ENCODE peak calls at places on chromosomes 5 and 9, in five cellular contexts. One of them, this sample, is unnamed.

GRCh38 chr9:86135374-86135773 is 36.0 kb upstream of the GOLM1 start:
- DNase-seq in cardiac muscle cell: no peak
- DNase-seq in GM23338: no peak
- DNase-seq in adipocyte: no peak
- DNase-seq in aorta: no peak
- DNase-seq in this sample: no peak

GRCh38 chr9:78239506-78239905 is 3.6 kb downstream of the CEP78 start:
- DNase-seq in cardiac muscle cell: no peak
- DNase-seq in GM23338: peak
- DNase-seq in adipocyte: no peak
- DNase-seq in aorta: no peak
- DNase-seq in this sample: no peak

GRCh38 chr9:121945281-121945680 is 147.8 kb downstream of the TTLL11 start:
- DNase-seq in cardiac muscle cell: no peak
- DNase-seq in GM23338: no peak
- DNase-seq in adipocyte: no peak
- DNase-seq in aorta: no peak
- DNase-seq in this sample: no peak

GRCh38 chr5:45639038-45639437 is 57.1 kb downstream of the HCN1 start:
- DNase-seq in cardiac muscle cell: no peak
- DNase-seq in GM23338: peak
- DNase-seq in adipocyte: no peak
- DNase-seq in aorta: no peak
- DNase-seq in this sample: no peak

GRCh38 chr5:179225387-179225786 is 119.9 kb downstream of the ADAMTS2 start:
- DNase-seq in cardiac muscle cell: no peak
- DNase-seq in GM23338: no peak
- DNase-seq in adipocyte: no peak
- DNase-seq in aorta: no peak
- DNase-seq in this sample: no peak

GRCh38 chr5:139650689-139651501 is 2.7 kb downstream of the CXXC5 start:
- DNase-seq in cardiac muscle cell: no peak
- DNase-seq in GM23338: peak
- DNase-seq in adipocyte: peak
- DNase-seq in aorta: peak
- DNase-seq in this sample: peak

GRCh38 chr9:88991066-88992030 is at the start of gene S1PR3:
- DNase-seq in cardiac muscle cell: peak
- DNase-seq in GM23338: peak
- DNase-seq in adipocyte: peak
- DNase-seq in aorta: peak
- DNase-seq in this sample: peak

GRCh38 chr9:20981486-20981885 is 50.0 kb downstream of the HACD4 start:
- DNase-seq in cardiac muscle cell: peak
- DNase-seq in GM23338: no peak
- DNase-seq in adipocyte: peak
- DNase-seq in aorta: peak
- DNase-seq in this sample: peak

GRCh38 chr9:104875897-104876296 is 52.1 kb downstream of the ABCA1 start:
- DNase-seq in cardiac muscle cell: no peak
- DNase-seq in GM23338: no peak
- DNase-seq in adipocyte: no peak
- DNase-seq in aorta: no peak
- DNase-seq in this sample: no peak

GRCh38 chr9:127161081-127161621 is 38.7 kb upstream of the ANGPTL2 start:
- DNase-seq in cardiac muscle cell: no peak
- DNase-seq in GM23338: no peak
- DNase-seq in adipocyte: no peak
- DNase-seq in aorta: no peak
- DNase-seq in this sample: no peak

GRCh38 chr5:157312492-157312891 is 46.6 kb downstream of the CYFIP2 start:
- DNase-seq in cardiac muscle cell: peak
- DNase-seq in GM23338: peak
- DNase-seq in adipocyte: peak
- DNase-seq in aorta: peak
- DNase-seq in this sample: peak

GRCh38 chr5:79774171-79774854 is 84.7 kb downstream of the CMYA5 start:
- DNase-seq in cardiac muscle cell: peak
- DNase-seq in GM23338: peak
- DNase-seq in adipocyte: peak
- DNase-seq in aorta: no peak
- DNase-seq in this sample: peak

GRCh38 chr9:127347831-127348699 is 48.9 kb upstream of the SLC2A8 start:
- DNase-seq in cardiac muscle cell: peak
- DNase-seq in GM23338: peak
- DNase-seq in adipocyte: peak
- DNase-seq in aorta: no peak
- DNase-seq in this sample: peak

GRCh38 chr5:172364773-172365172 is 81.2 kb upstream of the UBTD2 start:
- DNase-seq in cardiac muscle cell: no peak
- DNase-seq in GM23338: no peak
- DNase-seq in adipocyte: peak
- DNase-seq in aorta: peak
- DNase-seq in this sample: no peak

GRCh38 chr5:132635873-132636272 is 22.1 kb upstream of the IL13 start:
- DNase-seq in cardiac muscle cell: no peak
- DNase-seq in GM23338: no peak
- DNase-seq in adipocyte: no peak
- DNase-seq in aorta: no peak
- DNase-seq in this sample: no peak

GRCh38 chr9:107784235-107784958 is 294.8 kb upstream of the KLF4 start:
- DNase-seq in cardiac muscle cell: peak
- DNase-seq in GM23338: no peak
- DNase-seq in adipocyte: peak
- DNase-seq in aorta: no peak
- DNase-seq in this sample: peak

GRCh38 chr5:143403607-143404415 is at the start of gene NR3C1:
- DNase-seq in cardiac muscle cell: peak
- DNase-seq in GM23338: peak
- DNase-seq in adipocyte: peak
- DNase-seq in aorta: peak
- DNase-seq in this sample: peak

GRCh38 chr5:143405063-143405746 is 1.7 kb upstream of the NR3C1 start:
- DNase-seq in cardiac muscle cell: peak
- DNase-seq in GM23338: peak
- DNase-seq in adipocyte: peak
- DNase-seq in aorta: peak
- DNase-seq in this sample: peak

GRCh38 chr5:143404416-143405062 is 1.1 kb upstream of the NR3C1 start:
- DNase-seq in cardiac muscle cell: peak
- DNase-seq in GM23338: peak
- DNase-seq in adipocyte: peak
- DNase-seq in aorta: peak
- DNase-seq in this sample: peak

GRCh38 chr5:143405747-143406098 is 2.2 kb upstream of the NR3C1 start:
- DNase-seq in cardiac muscle cell: no peak
- DNase-seq in GM23338: no peak
- DNase-seq in adipocyte: no peak
- DNase-seq in aorta: no peak
- DNase-seq in this sample: no peak

GRCh38 chr5:143406408-143406807 is 2.9 kb upstream of the NR3C1 start:
- DNase-seq in cardiac muscle cell: no peak
- DNase-seq in GM23338: no peak
- DNase-seq in adipocyte: no peak
- DNase-seq in aorta: no peak
- DNase-seq in this sample: no peak
- H3K4me3 ChIP-seq in cardiac muscle cell: no peak
- H3K4me3 ChIP-seq in GM23338: no peak
- H3K4me3 ChIP-seq in adipocyte: no peak
- H3K4me3 ChIP-seq in aorta: no peak
- H3K4me3 ChIP-seq in this sample: no peak

GRCh38 chr9:15735083-15735974 is 182.5 kb downstream of the CCDC171 start:
- DNase-seq in cardiac muscle cell: peak
- DNase-seq in GM23338: no peak
- DNase-seq in adipocyte: peak
- DNase-seq in aorta: no peak
- DNase-seq in this sample: peak
- H3K4me3 ChIP-seq in cardiac muscle cell: no peak
- H3K4me3 ChIP-seq in GM23338: no peak
- H3K4me3 ChIP-seq in adipocyte: peak
- H3K4me3 ChIP-seq in aorta: no peak
- H3K4me3 ChIP-seq in this sample: no peak

GRCh38 chr9:72354704-72355103 is 10.3 kb downstream of the ZFAND5 start:
- DNase-seq in cardiac muscle cell: no peak
- DNase-seq in GM23338: no peak
- DNase-seq in adipocyte: no peak
- DNase-seq in aorta: no peak
- DNase-seq in this sample: no peak
- H3K4me3 ChIP-seq in cardiac muscle cell: no peak
- H3K4me3 ChIP-seq in GM23338: no peak
- H3K4me3 ChIP-seq in adipocyte: no peak
- H3K4me3 ChIP-seq in aorta: no peak
- H3K4me3 ChIP-seq in this sample: no peak

GRCh38 chr5:150530992-150531588 is 23.2 kb downstream of the NDST1 start:
- DNase-seq in cardiac muscle cell: no peak
- DNase-seq in GM23338: no peak
- DNase-seq in adipocyte: no peak
- DNase-seq in aorta: peak
- DNase-seq in this sample: no peak
- H3K4me3 ChIP-seq in cardiac muscle cell: no peak
- H3K4me3 ChIP-seq in GM23338: no peak
- H3K4me3 ChIP-seq in adipocyte: no peak
- H3K4me3 ChIP-seq in aorta: no peak
- H3K4me3 ChIP-seq in this sample: no peak

DNA sequence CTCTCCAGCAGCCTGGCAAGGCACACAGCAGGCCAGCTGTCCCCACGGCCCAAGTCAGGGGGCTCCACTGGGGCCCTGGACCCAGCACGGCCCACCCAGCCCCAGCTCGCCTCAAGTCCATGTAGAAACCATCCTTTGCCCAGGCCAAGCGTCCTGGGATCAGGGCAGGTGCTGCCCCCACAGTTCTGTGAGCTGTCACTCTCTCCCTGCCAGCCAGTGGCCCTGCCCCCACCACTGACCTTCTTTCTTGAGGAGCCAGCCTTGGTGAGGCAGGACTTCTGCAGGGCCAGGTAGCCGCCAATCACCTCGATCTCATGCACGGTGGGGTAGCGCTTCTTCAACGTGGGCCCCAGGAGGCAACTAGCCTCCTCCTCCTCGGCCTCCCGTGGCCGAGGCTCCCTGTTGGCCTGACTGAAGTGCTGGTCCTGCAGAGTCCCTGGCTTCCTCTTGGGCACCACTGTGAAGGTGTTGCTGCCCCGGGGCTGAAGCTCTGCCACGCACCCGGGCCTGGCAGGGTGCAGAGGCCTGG is 1.7 kb downstream of the TPRN start:
- DNase-seq in cardiac muscle cell: no peak
- DNase-seq in GM23338: no peak
- DNase-seq in adipocyte: no peak
- DNase-seq in aorta: no peak
- DNase-seq in this sample: no peak
- H3K4me3 ChIP-seq in cardiac muscle cell: no peak
- H3K4me3 ChIP-seq in GM23338: peak
- H3K4me3 ChIP-seq in adipocyte: peak
- H3K4me3 ChIP-seq in aorta: no peak
- H3K4me3 ChIP-seq in this sample: peak

GRCh38 chr5:120778491-120779293 is 314.6 kb downstream of the PRR16 start:
- DNase-seq in cardiac muscle cell: no peak
- DNase-seq in GM23338: no peak
- DNase-seq in adipocyte: peak
- DNase-seq in aorta: no peak
- DNase-seq in this sample: peak

GRCh38 chr5:120779674-120780073 is 315.6 kb downstream of the PRR16 start:
- DNase-seq in cardiac muscle cell: no peak
- DNase-seq in GM23338: no peak
- DNase-seq in adipocyte: peak
- DNase-seq in aorta: peak
- DNase-seq in this sample: peak
- H3K4me3 ChIP-seq in cardiac muscle cell: no peak
- H3K4me3 ChIP-seq in GM23338: no peak
- H3K4me3 ChIP-seq in adipocyte: peak
- H3K4me3 ChIP-seq in aorta: no peak
- H3K4me3 ChIP-seq in this sample: peak

This sample was measured in AG10803.